ENCODE peak calls at places on chromosomes 13 and 19, in four cellular contexts. Q, C, A and R are unnamed samples.

GRCh38 chr19:48441360-48442050 is 4.3 kb upstream of the GRWD1 start:
- DNase-seq in Q (no peak), C (no peak), A (no peak), R (no peak)

GRCh38 chr13:34038326-34039068 is 220.5 kb downstream of the RFC3 start:
- DNase-seq in Q (no peak), C (no peak), A (no peak), R (no peak)

GRCh38 chr13:32021785-32022184 is 9.8 kb upstream of the FRY start:
- DNase-seq in Q (no peak), C (no peak), A (no peak), R (no peak)

GRCh38 chr13:69458013-69458412 is 649.6 kb upstream of the ATXN8OS start:
- DNase-seq in Q (no peak), C (no peak), A (no peak), R (no peak)

GRCh38 chr13:34507630-34508029 is 434.4 kb upstream of the NBEA start:
- DNase-seq in Q (no peak), C (no peak), A (no peak), R (no peak)

GRCh38 chr13:98462946-98463345 is 114.0 kb downstream of the STK24 start:
- DNase-seq in Q (no peak), C (no peak), A (peak), R (no peak)

GRCh38 chr13:110448230-110448629 is 113.3 kb downstream of the RAB20 start:
- DNase-seq in Q (no peak), C (no peak), A (peak), R (peak)

GRCh38 chr19:33304760-33305647 is 2.7 kb upstream of the CEBPA start:
- DNase-seq in Q (no peak), C (no peak), A (no peak), R (no peak)

GRCh38 chr19:11263726-11264125 is 1.4 kb upstream of the DOCK6 start:
- DNase-seq in Q (no peak), C (no peak), A (no peak), R (no peak)

GRCh38 chr13:50531917-50532899 is 311.3 kb downstream of the DLEU7 start:
- DNase-seq in Q (no peak), C (no peak), A (no peak), R (peak)

GRCh38 chr19:49932731-49933131 is 3.4 kb upstream of the NUP62 start:
- DNase-seq in Q (peak), C (no peak), A (no peak), R (no peak)

GRCh38 chr19:32396046-32396652 is 9.4 kb upstream of the DPY19L3 start:
- DNase-seq in Q (peak), C (no peak), A (no peak), R (no peak)

GRCh38 chr19:48445256-48445605 is 552 bp upstream of the GRWD1 start:
- DNase-seq in Q (peak), C (no peak), A (no peak), R (peak)

GRCh38 chr19:53571339-53571738 is 33.4 kb downstream of the ZNF331 start:
- DNase-seq in Q (no peak), C (no peak), A (no peak), R (no peak)

GRCh38 chr19:7327802-7328201 is 20.9 kb upstream of the ARHGEF18 start:
- DNase-seq in Q (no peak), C (no peak), A (no peak), R (no peak)

GRCh38 chr13:36261976-36262375 is 35.6 kb downstream of the CCDC169 start:
- DNase-seq in Q (no peak), C (no peak), A (no peak), R (peak)

GRCh38 chr19:12994701-12995595 is at the start of gene NFIX:
- DNase-seq in Q (peak), C (peak), A (peak), R (peak)